ENCODE peak calls at places on chromosomes 16 and 17, in six cellular contexts. C is AG04449, B is AG04450, V is heart left ventricle, G is left ventricle myocardium inferior, F is H1. S is an unnamed sample.

GRCh38 chr17:336110-337021 is 16.2 kb downstream of the RPH3AL start:
- DNase-seq in V (peak), G (peak), B (no peak), C (no peak), F (no peak), S (peak)

GRCh38 chr16:80733366-80733901 is 71.0 kb downstream of the CDYL2 start:
- DNase-seq in V (no peak), F (no peak), B (no peak), C (no peak), G (no peak), S (no peak)

GRCh38 chr16:74862743-74863244 is 88.2 kb upstream of the FA2H start:
- DNase-seq in B (no peak), C (no peak), G (no peak), V (no peak), F (no peak), S (peak)

GRCh38 chr16:8751481-8752311 is 45.7 kb downstream of the TMEM186 start:
- DNase-seq in G (no peak), F (no peak), V (no peak), B (peak), C (peak), S (peak)

GRCh38 chr16:85750827-85751641 is at the start of gene C16orf74:
- DNase-seq in V (peak), C (no peak), B (no peak), F (no peak), G (peak), S (peak)

GRCh38 chr16:56600398-56600999 is 7.9 kb upstream of the MT2A start:
- DNase-seq in G (no peak), F (no peak), B (no peak), V (no peak), C (no peak), S (peak)

GRCh38 chr17:82008258-82008940 is 14.3 kb downstream of the CENPX start:
- DNase-seq in B (no peak), G (no peak), F (no peak), V (no peak), C (no peak), S (no peak)

GRCh38 chr17:17206149-17206912 is at the start of gene PLD6:
- DNase-seq in B (no peak), G (peak), C (no peak), F (no peak), V (peak), S (peak)

GRCh38 chr17:53626286-53626685 is 196.4 kb upstream of the KIF2B start:
- DNase-seq in G (no peak), V (no peak), C (peak), F (no peak), B (no peak), S (peak)

GRCh38 chr17:39702901-39703893 is 3.3 kb downstream of the ERBB2 start:
- DNase-seq in G (no peak), C (no peak), B (no peak), F (no peak), V (peak), S (no peak)

GRCh38 chr16:6021544-6021943 is 923.9 kb upstream of the EEF2KMT start:
- DNase-seq in B (no peak), F (no peak), G (no peak), C (no peak), V (no peak), S (no peak)

GRCh38 chr17:55762086-55762858 is 11.4 kb downstream of the PCTP start:
- DNase-seq in B (no peak), V (no peak), C (no peak), G (no peak), F (no peak), S (no peak)

GRCh38 chr16:75024591-75024990 is 25.8 kb downstream of the ZNRF1 start:
- DNase-seq in F (no peak), V (no peak), C (no peak), G (no peak), B (no peak), S (no peak)

GRCh38 chr17:15262291-15263205 is 2.6 kb downstream of the PMP22 start:
- DNase-seq in B (peak), V (peak), G (peak), F (peak), C (no peak), S (peak)

GRCh38 chr17:71502443-71502842 is 618.4 kb upstream of the SOX9 start:
- DNase-seq in V (no peak), G (no peak), F (no peak), B (no peak), C (no peak), S (no peak)

GRCh38 chr17:11383157-11383556 is 142.1 kb downstream of the SHISA6 start:
- DNase-seq in V (no peak), C (no peak), B (no peak), F (no peak), G (no peak), S (no peak)

GRCh38 chr16:10182186-10182683 is at the start of gene GRIN2A:
- DNase-seq in G (no peak), V (no peak), F (no peak), C (no peak), B (no peak), S (no peak)

GRCh38 chr16:667780-668518 is at the start of gene RHOT2:
- DNase-seq in V (peak), B (peak), F (peak), G (peak), C (no peak), S (peak)

GRCh38 chr17:49963626-49964538 is 5.1 kb upstream of the DLX4 start:
- DNase-seq in F (peak), V (no peak), C (no peak), B (no peak), G (no peak), S (no peak)

GRCh38 chr16:81608515-81609209 is 164.1 kb downstream of the CMIP start:
- DNase-seq in V (peak), C (no peak), G (no peak), F (no peak), B (no peak), S (peak)

GRCh38 chr16:67395458-67396158 is 2.3 kb upstream of the TPPP3 start:
- DNase-seq in B (no peak), F (no peak), G (no peak), V (peak), C (no peak), S (peak)

GRCh38 chr16:66706506-66706880 is 9.9 kb upstream of the CMTM4 start:
- DNase-seq in C (no peak), V (no peak), B (no peak), F (no peak), G (no peak), S (no peak)

GRCh38 chr16:86092586-86093480 is 193.9 kb downstream of the IRF8 start:
- DNase-seq in B (no peak), F (no peak), C (no peak), V (no peak), G (no peak), S (no peak)

GRCh38 chr17:33873218-33873617 is 381.9 kb upstream of the CCL2 start:
- DNase-seq in V (no peak), B (no peak), G (no peak), F (no peak), C (no peak), S (no peak)

GRCh38 chr17:79287743-79288142 is 213.1 kb downstream of the ENGASE start:
- DNase-seq in G (no peak), C (no peak), B (no peak), V (no peak), F (no peak), S (no peak)